ENCODE peak calls at places on chromosome 20, in four cellular contexts. C is PC-9, S is A549, J is SK-N-SH. R is an unnamed sample. For H3K4me1, the result is how much of the 10 kb centered on the place peaks cover.

GRCh38 chr20:24691901-24692351 is 222.5 kb downstream of the SYNDIG1 start:
- DNase-seq in C (no peak), S (no peak), J (peak), R (no peak)

GRCh38 chr20:325889-326644 is 715 bp downstream of the SOX12 start:
- DNase-seq in J (peak), S (peak), C (no peak), R (peak)

GRCh38 chr20:20780127-20780822 is 67.8 kb upstream of the RALGAPA2 start:
- DNase-seq in J (no peak), C (peak), S (peak), R (no peak)

GRCh38 chr20:2052741-2053140 is 48.9 kb upstream of the STK35 start:
- DNase-seq in C (no peak), S (no peak), J (no peak), R (no peak)

GRCh38 chr20:7608246-7608645 is 332.0 kb downstream of the HAO1 start:
- DNase-seq in J (no peak), S (no peak), C (no peak), R (no peak)

GRCh38 chr20:47317127-47317895 is 39.2 kb downstream of the ZMYND8 start:
- DNase-seq in J (no peak), S (peak), C (peak), R (peak)

GRCh38 chr20:15763344-15763743 is 809.9 kb downstream of the KIF16B start:
- DNase-seq in C (peak), J (no peak), S (no peak), R (no peak)

GRCh38 chr20:38473353-38473795 is 731 bp downstream of the RALGAPB start:
- DNase-seq in C (no peak), J (no peak), S (peak), R (no peak)

GRCh38 chr20:1721687-1722512 is 64.3 kb upstream of the SIRPG start:
- DNase-seq in S (no peak), C (peak), J (no peak), R (no peak)

GRCh38 chr20:61757-62156 is 25.7 kb upstream of the DEFB125 start:
- DNase-seq in J (no peak), C (no peak), S (peak), R (no peak)

GRCh38 chr20:859661-860294 is 26.3 kb downstream of the FAM110A start:
- DNase-seq in S (no peak), C (no peak), J (no peak), R (no peak)

GRCh38 chr20:53867741-53868351 is 202.5 kb downstream of the BCAS1 start:
- DNase-seq in C (no peak), J (no peak), S (no peak), R (no peak)
- H3K4me1 ChIP-seq in C (half or more), J (under half), S (half or more), R (under half)

GRCh38 chr20:45055056-45055455 is 45.9 kb downstream of the KCNS1 start:
- DNase-seq in J (no peak), C (no peak), S (no peak), R (no peak)
- H3K4me1 ChIP-seq in J (under half), C (under half), S (under half), R (under half)

GRCh38 chr20:57408536-57409233 is 17.5 kb downstream of the RBM38 start:
- DNase-seq in J (no peak), S (no peak), C (no peak), R (peak)

GRCh38 chr20:57407541-57407956 is 16.4 kb downstream of the RBM38 start:
- DNase-seq in S (no peak), C (no peak), J (no peak), R (peak)

GRCh38 chr20:57409316-57409671 is 18.1 kb downstream of the RBM38 start:
- DNase-seq in S (no peak), J (peak), C (no peak), R (no peak)

GRCh38 chr20:57409672-57410397 is 18.6 kb downstream of the RBM38 start:
- DNase-seq in J (no peak), S (no peak), C (no peak), R (no peak)

GRCh38 chr20:57408131-57408530 is 16.9 kb downstream of the RBM38 start:
- DNase-seq in J (no peak), S (no peak), C (no peak), R (peak)
- H3K4me1 ChIP-seq in J (under half), S (under half), C (under half), R (under half)

GRCh38 chr20:48737463-48738093 is 90.2 kb downstream of the PREX1 start:
- DNase-seq in C (no peak), J (no peak), S (no peak), R (no peak)
- H3K4me1 ChIP-seq in C (under half), J (under half), S (under half), R (under half)

DNA sequence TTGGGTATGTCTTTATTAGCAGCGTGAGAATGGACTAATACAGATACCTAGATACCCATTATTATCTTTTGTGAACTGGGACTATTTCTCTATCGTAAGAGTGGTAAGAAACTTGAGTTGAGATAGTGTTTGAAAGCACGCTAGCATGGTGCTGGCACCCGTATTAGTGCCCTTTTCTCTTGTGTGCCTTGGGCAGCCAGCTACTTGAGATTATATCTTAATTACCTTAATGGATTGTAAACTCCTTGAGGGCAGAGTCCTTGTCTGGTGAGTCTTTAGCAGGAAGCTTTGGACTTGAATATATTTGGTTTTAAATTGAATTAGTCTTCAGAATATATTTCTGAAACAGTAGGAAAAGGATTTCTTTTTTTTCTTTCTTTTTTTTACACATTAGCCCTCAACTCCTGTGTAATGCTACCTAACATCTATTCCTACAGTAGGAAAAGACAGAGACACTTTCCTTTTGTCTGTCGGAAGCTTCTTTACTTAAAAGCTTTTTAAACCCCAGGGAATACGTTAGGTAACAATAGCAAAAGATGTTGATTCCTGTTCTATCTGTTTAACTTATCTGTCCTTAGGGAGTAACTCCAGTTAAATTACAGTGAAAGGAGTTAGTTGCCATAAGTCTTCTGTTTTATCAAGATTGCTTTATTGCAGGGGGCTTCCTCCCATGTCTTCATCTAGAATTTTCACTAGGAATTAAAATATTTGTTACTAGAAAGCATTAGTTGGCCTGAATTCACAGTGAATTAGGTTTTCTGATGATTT is 26.0 kb downstream of the TOP1 start:
- DNase-seq in C (no peak), S (no peak), J (no peak), R (no peak)
- H3K4me1 ChIP-seq in C (under half), S (half or more), J (under half), R (half or more)

GRCh38 chr20:62881662-62882395 is 20.2 kb upstream of the TCFL5 start:
- DNase-seq in S (no peak), C (no peak), J (no peak), R (no peak)
- H3K4me1 ChIP-seq in S (under half), C (under half), J (under half), R (under half)